ENCODE peak calls at places on chromosomes 3 and 15, in six cellular contexts. W, F, B, X, C and H are unnamed samples.

GRCh38 chr3:136353461-136353860 is 103.3 kb downstream of the PCCB start:
- DNase-seq in W (no peak), F (no peak), B (no peak), X (no peak), C (no peak), H (no peak)

GRCh38 chr15:74958908-74959642 is 2.5 kb upstream of the RPP25 start:
- DNase-seq in W (peak), F (no peak), B (no peak), X (no peak), C (no peak), H (no peak)

GRCh38 chr15:93467327-93467726 is 378.3 kb upstream of the RGMA start:
- DNase-seq in W (no peak), F (peak), B (no peak), X (peak), C (no peak), H (peak)

GRCh38 chr3:138362536-138362935 is 14.2 kb downstream of the MRAS start:
- DNase-seq in W (no peak), F (no peak), B (no peak), X (no peak), C (no peak), H (no peak)

GRCh38 chr15:31399544-31400171 is 73.0 kb downstream of the KLF13 start:
- DNase-seq in W (no peak), F (no peak), B (no peak), X (peak), C (no peak), H (no peak)

GRCh38 chr15:64851503-64851840 is 9.8 kb downstream of the PLEKHO2 start:
- DNase-seq in W (no peak), F (no peak), B (no peak), X (peak), C (peak), H (no peak)

GRCh38 chr3:58566398-58567250 is 10.6 kb downstream of the FAM107A start:
- DNase-seq in W (no peak), F (no peak), B (no peak), X (no peak), C (no peak), H (no peak)

GRCh38 chr3:142624725-142625440 is 28.7 kb downstream of the PLS1 start:
- DNase-seq in W (no peak), F (no peak), B (no peak), X (no peak), C (no peak), H (no peak)

GRCh38 chr3:23996058-23996457 is 51.0 kb downstream of the NR1D2 start:
- DNase-seq in W (no peak), F (no peak), B (no peak), X (peak), C (no peak), H (no peak)

GRCh38 chr15:73786518-73786917 is 33.4 kb upstream of the INSYN1 start:
- DNase-seq in W (no peak), F (no peak), B (no peak), X (no peak), C (no peak), H (no peak)

GRCh38 chr3:135918600-135918999 is 46.9 kb upstream of the PPP2R3A start:
- DNase-seq in W (no peak), F (no peak), B (peak), X (peak), C (no peak), H (no peak)

GRCh38 chr3:47283596-47284364 is 1.0 kb downstream of the KLHL18 start:
- DNase-seq in W (peak), F (no peak), B (peak), X (peak), C (no peak), H (peak)

GRCh38 chr15:77032052-77032646 is 37.2 kb downstream of the PSTPIP1 start:
- DNase-seq in W (no peak), F (no peak), B (no peak), X (no peak), C (peak), H (peak)

GRCh38 chr15:77030042-77030927 is 35.4 kb downstream of the PSTPIP1 start:
- DNase-seq in W (peak), F (peak), B (no peak), X (no peak), C (peak), H (peak)

GRCh38 chr15:77032647-77033416 is 37.9 kb downstream of the PSTPIP1 start:
- DNase-seq in W (no peak), F (peak), B (no peak), X (no peak), C (no peak), H (no peak)

GRCh38 chr15:77030928-77031375 is 36.0 kb downstream of the PSTPIP1 start:
- DNase-seq in W (no peak), F (peak), B (no peak), X (no peak), C (no peak), H (peak)

GRCh38 chr15:77031376-77032050 is 36.6 kb downstream of the PSTPIP1 start:
- DNase-seq in W (no peak), F (peak), B (no peak), X (no peak), C (no peak), H (peak)
- TF ChIP-seq CTCF in W (no peak), F (no peak), B (no peak), X (no peak), C (no peak), H (peak)

DNA sequence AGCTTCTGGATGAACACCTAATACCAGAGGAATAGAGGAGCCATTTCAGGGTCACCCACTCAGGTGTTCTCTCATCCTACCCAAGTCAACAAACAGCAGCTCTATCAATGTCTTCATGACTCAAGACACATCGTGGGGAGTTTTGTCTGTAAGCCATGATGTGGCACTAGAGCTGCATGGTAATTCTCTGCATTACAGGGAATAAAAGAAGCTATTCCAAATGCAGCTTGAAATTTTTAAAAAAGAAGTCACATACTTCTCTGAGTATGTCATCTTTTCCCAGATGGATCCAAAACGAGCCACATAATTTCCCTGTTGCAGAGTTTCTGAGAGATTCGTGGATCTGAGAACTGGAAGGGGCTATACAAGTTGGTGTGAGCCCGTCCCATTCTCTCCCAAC is 6.1 kb upstream of the THSD4 start:
- DNase-seq in W (no peak), F (no peak), B (no peak), X (peak), C (no peak), H (no peak)
- TF ChIP-seq CTCF in W (peak), F (no peak), B (no peak), X (peak), C (no peak), H (no peak)

GRCh38 chr3:161503271-161503670 is 6.7 kb downstream of the OTOL1 start:
- DNase-seq in W (no peak), F (no peak), B (no peak), X (no peak), C (peak), H (no peak)

GRCh38 chr3:161510510-161511260 is 14.1 kb downstream of the OTOL1 start:
- DNase-seq in W (peak), F (no peak), B (no peak), X (peak), C (no peak), H (no peak)

DNA sequence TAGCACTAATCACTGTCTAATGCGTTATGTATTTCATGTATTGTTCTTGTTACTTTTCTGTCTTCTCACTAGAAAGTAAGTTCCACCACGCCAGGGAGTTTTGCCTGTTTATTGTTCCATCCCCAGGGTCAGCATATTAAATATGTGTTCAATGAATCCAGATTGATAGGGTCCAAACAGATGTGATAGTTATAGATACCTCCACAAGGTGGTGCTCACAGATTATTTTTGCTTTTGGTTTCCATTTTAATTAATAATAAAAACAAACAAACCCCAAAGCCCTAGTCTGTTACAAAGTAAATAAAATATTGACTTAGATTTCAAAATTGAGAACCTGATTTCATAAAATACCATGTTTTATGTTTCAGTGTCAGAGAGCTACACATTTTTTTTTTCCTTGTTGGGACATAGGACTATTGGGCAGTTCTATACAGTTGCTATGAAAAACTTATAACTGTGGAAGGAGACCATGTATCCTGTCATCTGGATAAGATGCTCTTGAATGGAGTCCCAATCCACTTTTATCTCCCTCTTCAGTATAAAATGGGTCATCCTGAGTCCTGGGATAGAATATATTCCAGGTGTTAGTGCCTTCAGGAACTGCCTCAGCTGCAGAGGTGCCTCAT is 12.4 kb downstream of the OTOL1 start:
- DNase-seq in W (peak), F (no peak), B (peak), X (peak), C (no peak), H (no peak)
- TF ChIP-seq CTCF in W (peak), F (peak), B (peak), X (peak), C (peak), H (peak)

DNA sequence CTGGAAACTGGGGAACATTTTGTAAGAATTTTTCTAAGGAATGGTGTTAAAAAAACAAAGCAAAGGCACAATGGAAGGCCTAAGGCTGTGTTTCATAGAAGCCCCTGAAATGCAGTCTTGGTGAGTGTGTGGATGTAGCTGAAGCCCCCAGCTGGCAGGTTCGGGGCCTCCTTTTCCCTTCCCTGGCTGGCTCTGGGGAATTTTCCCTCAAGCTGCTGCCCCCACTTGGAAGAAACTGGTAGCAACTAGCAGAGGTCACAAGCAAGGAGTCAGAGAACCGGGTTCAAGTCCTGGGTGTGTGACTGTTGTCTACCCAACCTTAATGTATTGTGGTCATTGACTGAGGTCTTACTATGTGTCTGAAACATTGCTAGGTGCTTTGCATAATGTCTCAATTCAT is 85.3 kb upstream of the MYZAP start:
- DNase-seq in W (peak), F (no peak), B (peak), X (no peak), C (no peak), H (no peak)
- TF ChIP-seq CTCF in W (peak), F (no peak), B (peak), X (peak), C (no peak), H (no peak)